ENCODE peak calls at places on chromosomes 13 and 19, in four cellular contexts. A, X, Q and U are unnamed samples. For H3K4me1, the result is how much of the 10 kb centered on the place peaks cover.

GRCh38 chr13:33123066-33123940 is 107.1 kb downstream of the KL start:
- DNase-seq in A (no peak), X (no peak), Q (peak), U (peak)

GRCh38 chr19:31262673-31263308 is 86.4 kb downstream of the TSHZ3 start:
- DNase-seq in Q (no peak), X (no peak), A (no peak), U (no peak)

GRCh38 chr13:35926859-35927530 is 204.2 kb downstream of the DCLK1 start:
- DNase-seq in Q (no peak), X (no peak), A (no peak), U (no peak)

GRCh38 chr13:31174018-31174417 is 12.3 kb upstream of the HSPH1 start:
- DNase-seq in A (no peak), Q (no peak), X (no peak), U (no peak)

GRCh38 chr19:29620931-29621351 is 14.9 kb downstream of the POP4 start:
- DNase-seq in X (no peak), A (no peak), Q (no peak), U (no peak)

GRCh38 chr19:14368011-14368513 is 13.2 kb upstream of the ADGRE5 start:
- DNase-seq in Q (no peak), X (no peak), A (no peak), U (no peak)

GRCh38 chr13:33678906-33679657 is 138.9 kb upstream of the RFC3 start:
- DNase-seq in X (no peak), Q (peak), A (peak), U (peak)

GRCh38 chr13:63542704-63543215 is 2127.1 kb upstream of the PCDH20 start:
- DNase-seq in X (no peak), Q (no peak), A (no peak), U (no peak)

GRCh38 chr13:114142640-114143490 is 10.4 kb upstream of the RASA3 start:
- DNase-seq in Q (peak), A (peak), X (no peak), U (no peak)

GRCh38 chr19:3296034-3296433 is 70.3 kb upstream of the NFIC start:
- DNase-seq in A (no peak), Q (no peak), X (no peak), U (no peak)

GRCh38 chr19:1254081-1254527 is 5.7 kb downstream of the MIDN start:
- DNase-seq in A (no peak), Q (peak), X (no peak), U (no peak)

GRCh38 chr13:99335603-99336002 is 28.4 kb upstream of the GPR183 start:
- DNase-seq in Q (no peak), X (no peak), A (no peak), U (no peak)

GRCh38 chr19:10828981-10829821 is 6.8 kb downstream of the TMED1 start:
- DNase-seq in A (no peak), Q (no peak), X (no peak), U (no peak)

GRCh38 chr19:23075031-23075733 is 41.6 kb upstream of the ZNF730 start:
- DNase-seq in A (no peak), X (no peak), Q (peak), U (peak)

GRCh38 chr19:40519352-40520322 is 52.8 kb downstream of the SPTBN4 start:
- DNase-seq in A (no peak), X (no peak), Q (no peak), U (no peak)

GRCh38 chr13:112785419-112785856 is 95.6 kb downstream of the ATP11A start:
- DNase-seq in Q (no peak), A (no peak), X (no peak), U (no peak)

GRCh38 chr13:23739597-23739996 is 149.6 kb downstream of the MIPEP start:
- DNase-seq in X (no peak), A (no peak), Q (no peak), U (no peak)

GRCh38 chr13:44218501-44219240 is 155.0 kb upstream of the SERP2 start:
- DNase-seq in Q (peak), A (no peak), X (no peak), U (peak)

GRCh38 chr19:38893341-38893771 is 6.1 kb downstream of the SIRT2 start:
- DNase-seq in Q (no peak), X (no peak), A (no peak), U (peak)

GRCh38 chr19:4443188-4443587 is 14.4 kb downstream of the UBXN6 start:
- DNase-seq in A (no peak), X (no peak), Q (no peak), U (no peak)

GRCh38 chr19:4446801-4447200 is 10.8 kb downstream of the UBXN6 start:
- DNase-seq in A (no peak), X (no peak), Q (no peak), U (no peak)

GRCh38 chr19:4445963-4446668 is 11.5 kb downstream of the UBXN6 start:
- DNase-seq in X (no peak), A (no peak), Q (no peak), U (no peak)

GRCh38 chr19:4443966-4444764 is 13.4 kb downstream of the UBXN6 start:
- DNase-seq in X (no peak), A (no peak), Q (no peak), U (no peak)

GRCh38 chr19:4444765-4445741 is 12.5 kb downstream of the UBXN6 start:
- DNase-seq in X (no peak), A (no peak), Q (no peak), U (no peak)
- TF ChIP-seq POLR2A in X (no peak), A (no peak), Q (no peak), U (no peak)

DNA sequence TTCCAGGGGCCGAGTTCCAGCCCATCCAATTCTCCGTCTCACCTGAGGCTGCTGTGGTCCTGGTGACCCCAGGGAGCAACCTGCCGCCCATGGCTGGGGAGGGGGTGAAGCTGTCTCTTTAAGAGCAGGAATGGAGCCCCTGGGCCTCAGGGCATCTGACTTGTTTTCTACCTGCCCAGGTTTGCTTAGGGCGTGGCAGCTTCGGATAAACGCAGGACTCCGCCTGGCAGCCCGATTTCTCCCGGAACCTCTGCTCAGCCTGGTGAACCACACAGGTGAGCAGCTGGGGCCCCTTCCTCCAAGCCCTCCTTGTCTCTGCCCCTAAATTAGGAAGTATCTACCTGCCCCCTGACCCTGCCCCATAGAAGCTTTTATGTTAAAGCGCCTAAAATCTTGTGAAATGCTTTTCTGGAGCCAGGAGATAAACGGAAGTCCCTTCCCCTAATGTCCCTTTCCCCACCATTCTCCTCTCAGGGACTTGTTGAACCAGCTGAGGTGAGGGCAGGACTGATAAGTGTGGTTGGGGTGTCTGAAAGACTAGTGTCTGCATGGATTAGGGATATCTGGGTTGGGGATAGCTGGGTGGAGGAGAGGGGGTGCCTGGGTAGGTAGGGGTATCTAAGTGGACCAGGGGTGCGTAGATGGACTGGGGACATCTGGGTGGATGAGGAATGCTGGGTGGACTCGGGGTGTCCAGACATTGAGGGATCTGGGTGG is 620 bp downstream of the FXYD3 start:
- DNase-seq in X (no peak), A (no peak), Q (no peak), U (no peak)
- H3K4me1 ChIP-seq in X (under half), A (under half), Q (under half), U (under half)

GRCh38 chr19:45323671-45324081 is 1.0 kb upstream of the CKM start:
- DNase-seq in X (no peak), Q (peak), A (no peak), U (no peak)
- TF ChIP-seq POLR2A in X (no peak), Q (peak), A (no peak), U (no peak)

GRCh38 chr13:46565808-46566750 is 13.1 kb downstream of the LRCH1 start:
- DNase-seq in A (no peak), X (no peak), Q (no peak), U (no peak)
- H3K4me1 ChIP-seq in A (under half), X (under half), Q (under half), U (under half)